ENCODE peak calls at places on chromosomes 5 and 9, in nine cellular contexts. O, H, C, R, F, M, Q, J and Z are unnamed samples.

GRCh38 chr9:115373000-115373709 is 255.2 kb upstream of the TNC start:
- DNase-seq in F (no peak), O (no peak), M (peak), J (peak), R (peak), Q (no peak), H (peak), C (peak), Z (no peak)

GRCh38 chr9:91111226-91111625 is 250.5 kb downstream of the AUH start:
- DNase-seq in Q (no peak), J (no peak), M (no peak), H (no peak), O (no peak), R (no peak), C (no peak), F (no peak), Z (no peak)

GRCh38 chr5:56259002-56259511 is 25.9 kb upstream of the ANKRD55 start:
- DNase-seq in C (no peak), O (no peak), H (no peak), Q (no peak), F (no peak), J (peak), R (peak), M (peak), Z (no peak)

GRCh38 chr5:138942066-138942465 is 66.9 kb upstream of the LRRTM2 start:
- DNase-seq in Q (no peak), F (no peak), H (no peak), O (no peak), C (no peak), R (no peak), J (no peak), M (no peak), Z (no peak)

GRCh38 chr9:70574222-70574837 is 159.9 kb upstream of the KLF9 start:
- DNase-seq in F (no peak), R (peak), J (no peak), O (no peak), H (no peak), C (no peak), Q (no peak), M (no peak), Z (no peak)

GRCh38 chr5:126503602-126504104 is 80.4 kb downstream of the GRAMD2B start:
- DNase-seq in Q (no peak), J (peak), O (no peak), H (no peak), F (no peak), C (no peak), M (no peak), R (no peak), Z (no peak)

GRCh38 chr5:56640763-56641406 is 174.5 kb upstream of the MAP3K1 start:
- DNase-seq in R (no peak), H (no peak), F (no peak), O (no peak), Q (no peak), C (no peak), J (no peak), M (no peak), Z (no peak)

GRCh38 chr9:33628865-33629410 is 104.9 kb downstream of the ANKRD18B start:
- DNase-seq in J (no peak), F (no peak), O (no peak), R (no peak), H (no peak), M (no peak), C (no peak), Q (no peak), Z (no peak)

GRCh38 chr5:21452429-21452828 is 1400.7 kb downstream of the CDH12 start:
- DNase-seq in R (no peak), J (no peak), H (no peak), C (no peak), F (no peak), Q (no peak), M (no peak), O (no peak), Z (no peak)

GRCh38 chr5:123865641-123866040 is 353.7 kb downstream of the CSNK1G3 start:
- DNase-seq in R (no peak), M (peak), C (no peak), F (no peak), O (no peak), H (no peak), J (peak), Q (no peak), Z (no peak)

GRCh38 chr9:108150736-108151135 is 661.2 kb upstream of the KLF4 start:
- DNase-seq in J (no peak), H (no peak), O (no peak), M (peak), R (peak), Q (no peak), C (no peak), F (no peak), Z (no peak)

GRCh38 chr5:52864884-52865283 is 77.2 kb downstream of the ITGA1 start:
- DNase-seq in F (no peak), R (peak), Q (no peak), H (no peak), J (no peak), M (no peak), C (no peak), O (no peak), Z (no peak)

GRCh38 chr9:120617637-120617979 is 37.6 kb upstream of the CDK5RAP2 start:
- DNase-seq in M (no peak), R (peak), F (no peak), J (no peak), H (no peak), Q (no peak), C (no peak), O (no peak), Z (no peak)

GRCh38 chr9:68705636-68706578 is 867 bp downstream of the PIP5K1B start:
- DNase-seq in F (no peak), Q (peak), O (peak), H (no peak), J (no peak), R (no peak), C (peak), M (peak), Z (no peak)